ENCODE peak calls at places on chromosome 5, in five cellular contexts. One of them, this sample, is unnamed. For H3K4me1, the result is how much of the 10 kb centered on the place peaks cover.

GRCh38 chr5:144201578-144201977 is 30.9 kb downstream of the KCTD16 start:
- DNase-seq in transverse colon: no peak
- DNase-seq in A549: no peak
- DNase-seq in K562: no peak
- DNase-seq in SK-N-SH: no peak
- DNase-seq in this sample: no peak

GRCh38 chr5:137115152-137115551 is 384.0 kb downstream of the SPOCK1 start:
- DNase-seq in transverse colon: no peak
- DNase-seq in A549: no peak
- DNase-seq in K562: no peak
- DNase-seq in SK-N-SH: no peak
- DNase-seq in this sample: no peak

GRCh38 chr5:42944989-42945388 is 95.1 kb downstream of the ANXA2R start:
- DNase-seq in transverse colon: no peak
- DNase-seq in A549: peak
- DNase-seq in K562: no peak
- DNase-seq in SK-N-SH: no peak
- DNase-seq in this sample: no peak

GRCh38 chr5:159704160-159704559 is 212.1 kb upstream of the ADRA1B start:
- DNase-seq in transverse colon: no peak
- DNase-seq in A549: no peak
- DNase-seq in K562: no peak
- DNase-seq in SK-N-SH: no peak
- DNase-seq in this sample: no peak

GRCh38 chr5:147760086-147760485 is 22.4 kb downstream of the JAKMIP2 start:
- DNase-seq in transverse colon: no peak
- DNase-seq in A549: no peak
- DNase-seq in K562: no peak
- DNase-seq in SK-N-SH: no peak
- DNase-seq in this sample: no peak

GRCh38 chr5:134543820-134544692 is 18.6 kb downstream of the JADE2 start:
- DNase-seq in transverse colon: peak
- DNase-seq in A549: no peak
- DNase-seq in K562: no peak
- DNase-seq in SK-N-SH: no peak
- DNase-seq in this sample: no peak

GRCh38 chr5:61408476-61409168 is 76.6 kb downstream of the ZSWIM6 start:
- DNase-seq in transverse colon: peak
- DNase-seq in A549: peak
- DNase-seq in K562: peak
- DNase-seq in SK-N-SH: peak
- DNase-seq in this sample: peak

GRCh38 chr5:110957934-110958333 is 113.6 kb upstream of the TSLP start:
- DNase-seq in transverse colon: no peak
- DNase-seq in A549: no peak
- DNase-seq in K562: no peak
- DNase-seq in SK-N-SH: no peak
- DNase-seq in this sample: no peak

GRCh38 chr5:125483609-125484008 is 737.2 kb upstream of the ZNF608 start:
- DNase-seq in transverse colon: no peak
- DNase-seq in A549: no peak
- DNase-seq in K562: no peak
- DNase-seq in SK-N-SH: no peak
- DNase-seq in this sample: no peak

GRCh38 chr5:149062371-149063016 is 368 bp downstream of the SH3TC2 start:
- DNase-seq in transverse colon: peak
- DNase-seq in A549: peak
- DNase-seq in K562: no peak
- DNase-seq in SK-N-SH: no peak
- DNase-seq in this sample: no peak

GRCh38 chr5:2719332-2719731 is 32.1 kb downstream of the IRX2 start:
- DNase-seq in transverse colon: no peak
- DNase-seq in A549: no peak
- DNase-seq in K562: no peak
- DNase-seq in SK-N-SH: no peak
- DNase-seq in this sample: no peak

GRCh38 chr5:32095261-32095671 is 78.9 kb downstream of the GOLPH3 start:
- DNase-seq in transverse colon: no peak
- DNase-seq in A549: no peak
- DNase-seq in K562: no peak
- DNase-seq in SK-N-SH: no peak
- DNase-seq in this sample: peak

GRCh38 chr5:154238776-154239481 is 48.4 kb downstream of the GALNT10 start:
- DNase-seq in transverse colon: no peak
- DNase-seq in A549: no peak
- DNase-seq in K562: no peak
- DNase-seq in SK-N-SH: no peak
- DNase-seq in this sample: no peak

GRCh38 chr5:92467695-92468094 is 1084.6 kb upstream of the ARRDC3 start:
- DNase-seq in transverse colon: no peak
- DNase-seq in A549: no peak
- DNase-seq in K562: no peak
- DNase-seq in SK-N-SH: no peak
- DNase-seq in this sample: no peak

GRCh38 chr5:130282044-130282443 is 377.8 kb downstream of the CHSY3 start:
- DNase-seq in transverse colon: no peak
- DNase-seq in A549: no peak
- DNase-seq in K562: no peak
- DNase-seq in SK-N-SH: no peak
- DNase-seq in this sample: no peak

GRCh38 chr5:178589180-178590140 is 733 bp downstream of the COL23A1 start:
- DNase-seq in transverse colon: no peak
- DNase-seq in A549: no peak
- DNase-seq in K562: peak
- DNase-seq in SK-N-SH: peak
- DNase-seq in this sample: no peak

GRCh38 chr5:10288600-10289213 is 19.0 kb downstream of the CMBL start:
- DNase-seq in transverse colon: peak
- DNase-seq in A549: no peak
- DNase-seq in K562: no peak
- DNase-seq in SK-N-SH: no peak
- DNase-seq in this sample: peak

GRCh38 chr5:88279584-88279983 is 10.9 kb upstream of the TMEM161B start:
- DNase-seq in transverse colon: no peak
- DNase-seq in A549: no peak
- DNase-seq in K562: no peak
- DNase-seq in SK-N-SH: no peak
- DNase-seq in this sample: no peak

GRCh38 chr5:176728810-176729209 is 81.5 kb downstream of the TSPAN17 start:
- DNase-seq in transverse colon: no peak
- DNase-seq in A549: no peak
- DNase-seq in K562: no peak
- DNase-seq in SK-N-SH: no peak
- DNase-seq in this sample: no peak

GRCh38 chr5:176727983-176728675 is 80.8 kb downstream of the TSPAN17 start:
- DNase-seq in transverse colon: no peak
- DNase-seq in A549: no peak
- DNase-seq in K562: no peak
- DNase-seq in SK-N-SH: no peak
- DNase-seq in this sample: no peak

GRCh38 chr5:176726746-176727527 is 79.7 kb downstream of the TSPAN17 start:
- DNase-seq in transverse colon: no peak
- DNase-seq in A549: no peak
- DNase-seq in K562: no peak
- DNase-seq in SK-N-SH: no peak
- DNase-seq in this sample: no peak

GRCh38 chr5:176725521-176725920 is 78.2 kb downstream of the TSPAN17 start:
- DNase-seq in transverse colon: no peak
- DNase-seq in A549: no peak
- DNase-seq in K562: no peak
- DNase-seq in SK-N-SH: no peak
- DNase-seq in this sample: no peak

DNA sequence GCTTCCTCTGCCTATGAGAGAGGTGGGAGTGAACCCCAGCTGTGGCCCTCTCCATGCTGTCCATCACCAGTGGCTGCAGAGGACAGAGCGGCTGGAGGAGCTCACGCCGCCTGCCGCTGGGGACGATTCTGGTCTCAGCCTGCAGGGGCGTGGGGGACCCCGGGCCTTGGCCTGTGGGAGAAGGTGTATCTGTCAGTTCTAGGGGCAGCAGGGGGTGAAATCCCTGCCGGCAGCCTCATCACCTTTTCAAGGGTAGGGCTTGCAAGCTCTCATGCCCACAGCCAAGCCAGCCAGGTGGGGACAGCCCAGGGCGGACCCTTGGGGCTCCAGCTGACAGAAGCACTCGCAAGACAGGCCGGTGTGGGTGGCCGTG is 80.2 kb downstream of the TSPAN17 start:
- DNase-seq in transverse colon: no peak
- DNase-seq in A549: no peak
- DNase-seq in K562: no peak
- DNase-seq in SK-N-SH: no peak
- DNase-seq in this sample: no peak
- H3K27ac ChIP-seq in transverse colon: no peak
- H3K27ac ChIP-seq in A549: no peak
- H3K27ac ChIP-seq in K562: no peak
- H3K27ac ChIP-seq in SK-N-SH: no peak
- H3K27ac ChIP-seq in this sample: no peak

DNA sequence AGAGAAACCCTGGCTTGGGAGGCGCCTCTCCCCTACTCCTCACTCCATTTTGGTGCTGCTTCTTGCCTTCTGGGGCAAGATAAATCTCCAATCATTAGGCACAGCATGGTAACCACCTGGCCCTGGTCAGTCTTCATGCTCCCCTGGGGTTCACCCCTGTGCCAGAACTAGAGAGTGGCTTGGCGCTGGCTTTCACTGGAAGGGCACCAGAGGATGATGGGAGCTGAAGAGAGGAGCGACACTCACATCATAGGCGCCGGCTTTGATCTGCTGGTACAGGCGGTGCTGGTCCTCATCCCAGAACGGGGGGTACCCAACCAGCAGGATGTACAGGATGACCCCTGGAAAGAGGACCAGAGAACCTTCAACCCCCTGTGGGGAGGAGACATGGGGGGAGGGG is 38.1 kb downstream of the CAMK2A start:
- DNase-seq in transverse colon: no peak
- DNase-seq in A549: no peak
- DNase-seq in K562: no peak
- DNase-seq in SK-N-SH: no peak
- DNase-seq in this sample: no peak
- H3K4me1 ChIP-seq in transverse colon: under half
- H3K4me1 ChIP-seq in A549: under half
- H3K4me1 ChIP-seq in K562: under half
- H3K4me1 ChIP-seq in SK-N-SH: under half
- H3K4me1 ChIP-seq in this sample: under half

GRCh38 chr5:38845555-38846378 is at the start of gene OSMR:
- DNase-seq in transverse colon: peak
- DNase-seq in A549: peak
- DNase-seq in K562: peak
- DNase-seq in SK-N-SH: peak
- DNase-seq in this sample: peak
- TF ChIP-seq EP300 in transverse colon: peak
- TF ChIP-seq EP300 in A549: peak
- TF ChIP-seq EP300 in K562: no peak
- TF ChIP-seq EP300 in SK-N-SH: no peak
- TF ChIP-seq EP300 in this sample: peak

DNA sequence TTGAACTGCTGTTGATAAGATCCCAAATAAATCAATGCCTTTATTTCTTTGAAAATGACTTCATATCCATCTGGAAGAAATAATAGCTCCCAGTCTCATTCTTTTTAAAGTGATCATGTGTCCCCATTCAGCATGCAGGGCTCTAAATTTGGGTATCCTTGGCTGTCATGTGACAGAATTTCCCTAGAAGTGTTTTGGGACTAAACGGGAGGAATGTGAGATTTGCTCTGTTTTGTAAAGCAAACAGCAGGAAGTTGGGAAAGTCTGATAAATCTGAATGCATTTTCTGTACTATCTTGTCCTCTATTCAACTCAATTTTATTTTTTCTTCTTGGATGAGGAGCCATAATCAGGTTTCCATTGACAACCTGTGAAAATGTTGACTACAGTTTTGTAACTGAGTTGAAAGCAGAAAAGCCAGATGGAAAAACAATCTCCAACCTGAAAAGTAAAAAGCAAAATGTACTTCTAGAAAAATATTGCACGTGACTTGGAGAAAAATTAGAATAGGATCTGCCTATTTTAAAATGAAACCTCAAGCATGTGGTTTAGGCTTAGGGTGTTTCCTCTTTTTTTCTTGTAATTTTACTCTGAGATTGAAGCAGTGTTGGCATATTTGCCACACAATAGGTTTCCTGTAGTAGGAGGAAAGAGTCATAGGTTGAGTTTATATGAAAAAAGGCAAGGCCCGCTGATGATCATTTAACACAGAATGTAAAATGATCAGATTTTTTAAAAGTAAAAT is 76.2 kb upstream of the IL6ST start:
- DNase-seq in transverse colon: no peak
- DNase-seq in A549: no peak
- DNase-seq in K562: no peak
- DNase-seq in SK-N-SH: no peak
- DNase-seq in this sample: no peak
- H3K27ac ChIP-seq in transverse colon: peak
- H3K27ac ChIP-seq in A549: peak
- H3K27ac ChIP-seq in K562: no peak
- H3K27ac ChIP-seq in SK-N-SH: no peak
- H3K27ac ChIP-seq in this sample: peak

GRCh38 chr5:116440329-116440895 is 134.2 kb downstream of the SEMA6A start:
- DNase-seq in transverse colon: no peak
- DNase-seq in A549: no peak
- DNase-seq in K562: no peak
- DNase-seq in SK-N-SH: no peak
- DNase-seq in this sample: no peak

GRCh38 chr5:116439891-116440290 is 134.7 kb downstream of the SEMA6A start:
- DNase-seq in transverse colon: no peak
- DNase-seq in A549: no peak
- DNase-seq in K562: no peak
- DNase-seq in SK-N-SH: no peak
- DNase-seq in this sample: no peak

GRCh38 chr5:116441223-116441622 is 133.4 kb downstream of the SEMA6A start:
- DNase-seq in transverse colon: no peak
- DNase-seq in A549: no peak
- DNase-seq in K562: no peak
- DNase-seq in SK-N-SH: no peak
- DNase-seq in this sample: no peak

GRCh38 chr5:116444373-116445058 is 130.1 kb downstream of the SEMA6A start:
- DNase-seq in transverse colon: no peak
- DNase-seq in A549: no peak
- DNase-seq in K562: no peak
- DNase-seq in SK-N-SH: no peak
- DNase-seq in this sample: no peak

GRCh38 chr5:116442095-116442534 is 132.5 kb downstream of the SEMA6A start:
- DNase-seq in transverse colon: peak
- DNase-seq in A549: no peak
- DNase-seq in K562: no peak
- DNase-seq in SK-N-SH: peak
- DNase-seq in this sample: no peak
- H3K4me1 ChIP-seq in transverse colon: under half
- H3K4me1 ChIP-seq in A549: under half
- H3K4me1 ChIP-seq in K562: under half
- H3K4me1 ChIP-seq in SK-N-SH: under half
- H3K4me1 ChIP-seq in this sample: under half